ENCODE peak calls at places on chromosome 3, in four cellular contexts. One of them, this sample, is unnamed. For H3K27me3, the result is how much of the 10 kb centered on the place peaks cover.

GRCh38 chr3:117059054-117059989 is 349.7 kb downstream of the TUSC7 start:
- DNase-seq in aorta: no peak
- DNase-seq in ovary: no peak
- DNase-seq in GM23338: peak
- DNase-seq in this sample: no peak

GRCh38 chr3:171323934-171324535 is 136.2 kb downstream of the TNIK start:
- DNase-seq in aorta: no peak
- DNase-seq in ovary: no peak
- DNase-seq in GM23338: no peak
- DNase-seq in this sample: no peak

GRCh38 chr3:192408721-192409151 is 318.6 kb downstream of the FGF12 start:
- DNase-seq in ovary: no peak
- DNase-seq in GM23338: peak
- DNase-seq in aorta: no peak
- DNase-seq in this sample: peak

GRCh38 chr3:188624384-188624783 is 470.4 kb downstream of the LPP start:
- DNase-seq in ovary: no peak
- DNase-seq in aorta: no peak
- DNase-seq in GM23338: no peak
- DNase-seq in this sample: no peak

GRCh38 chr3:178551916-178552321 is 15.7 kb downstream of the KCNMB2 start:
- DNase-seq in ovary: peak
- DNase-seq in GM23338: no peak
- DNase-seq in aorta: no peak
- DNase-seq in this sample: no peak

GRCh38 chr3:114127517-114127916 is 51.3 kb downstream of the DRD3 start:
- DNase-seq in GM23338: no peak
- DNase-seq in ovary: no peak
- DNase-seq in aorta: no peak
- DNase-seq in this sample: no peak

GRCh38 chr3:10432156-10432845 is 73.1 kb downstream of the ATP2B2 start:
- DNase-seq in GM23338: no peak
- DNase-seq in aorta: peak
- DNase-seq in ovary: no peak
- DNase-seq in this sample: no peak

GRCh38 chr3:112007641-112008040 is 8.9 kb downstream of the TAGLN3 start:
- DNase-seq in ovary: no peak
- DNase-seq in aorta: no peak
- DNase-seq in GM23338: no peak
- DNase-seq in this sample: no peak

GRCh38 chr3:145776782-145777408 is 384.1 kb downstream of the PLOD2 start:
- DNase-seq in GM23338: peak
- DNase-seq in ovary: no peak
- DNase-seq in aorta: no peak
- DNase-seq in this sample: peak

GRCh38 chr3:40780801-40781406 is 256.1 kb downstream of the ZNF621 start:
- DNase-seq in aorta: peak
- DNase-seq in GM23338: no peak
- DNase-seq in ovary: peak
- DNase-seq in this sample: no peak

GRCh38 chr3:131081224-131081623 is 54.5 kb downstream of the NEK11 start:
- DNase-seq in GM23338: no peak
- DNase-seq in ovary: no peak
- DNase-seq in aorta: no peak
- DNase-seq in this sample: no peak

GRCh38 chr3:108022316-108023150 is 68.3 kb downstream of the CD47 start:
- DNase-seq in ovary: no peak
- DNase-seq in aorta: no peak
- DNase-seq in GM23338: no peak
- DNase-seq in this sample: no peak

GRCh38 chr3:56966104-56966503 is 94.4 kb upstream of the SPATA12 start:
- DNase-seq in ovary: no peak
- DNase-seq in aorta: no peak
- DNase-seq in GM23338: no peak
- DNase-seq in this sample: no peak

GRCh38 chr3:10419637-10420232 is 85.7 kb downstream of the ATP2B2 start:
- DNase-seq in ovary: no peak
- DNase-seq in GM23338: no peak
- DNase-seq in aorta: peak
- DNase-seq in this sample: no peak

GRCh38 chr3:115428825-115429224 is 194.5 kb upstream of the GAP43 start:
- DNase-seq in ovary: no peak
- DNase-seq in aorta: no peak
- DNase-seq in GM23338: peak
- DNase-seq in this sample: no peak

GRCh38 chr3:149959443-149959842 is 11.3 kb downstream of the PFN2 start:
- DNase-seq in aorta: no peak
- DNase-seq in ovary: no peak
- DNase-seq in GM23338: no peak
- DNase-seq in this sample: no peak

GRCh38 chr3:108398510-108398909 is 102.2 kb downstream of the HHLA2 start:
- DNase-seq in GM23338: no peak
- DNase-seq in aorta: no peak
- DNase-seq in ovary: no peak
- DNase-seq in this sample: no peak

GRCh38 chr3:149266733-149267132 is 45.1 kb upstream of the CP start:
- DNase-seq in GM23338: no peak
- DNase-seq in ovary: no peak
- DNase-seq in aorta: no peak
- DNase-seq in this sample: no peak

GRCh38 chr3:197811343-197811742 is 20.3 kb downstream of the LRCH3 start:
- DNase-seq in GM23338: no peak
- DNase-seq in aorta: peak
- DNase-seq in ovary: no peak
- DNase-seq in this sample: no peak

GRCh38 chr3:56323986-56324420 is 144.3 kb downstream of the ERC2 start:
- DNase-seq in aorta: no peak
- DNase-seq in GM23338: no peak
- DNase-seq in ovary: peak
- DNase-seq in this sample: peak

GRCh38 chr3:149382091-149382467 is 4.6 kb upstream of the TM4SF1 start:
- DNase-seq in aorta: no peak
- DNase-seq in GM23338: no peak
- DNase-seq in ovary: no peak
- DNase-seq in this sample: no peak

GRCh38 chr3:114644372-114644771 is 350.5 kb downstream of the TIGIT start:
- DNase-seq in GM23338: no peak
- DNase-seq in ovary: no peak
- DNase-seq in aorta: no peak
- DNase-seq in this sample: no peak

GRCh38 chr3:148718982-148719862 is 21.5 kb downstream of the AGTR1 start:
- DNase-seq in aorta: no peak
- DNase-seq in ovary: no peak
- DNase-seq in GM23338: peak
- DNase-seq in this sample: no peak

GRCh38 chr3:10137178-10137577 is 4.4 kb upstream of the VHL start:
- DNase-seq in ovary: no peak
- DNase-seq in aorta: no peak
- DNase-seq in GM23338: no peak
- DNase-seq in this sample: no peak

GRCh38 chr3:129226374-129226773 is 23.0 kb upstream of the COPG1 start:
- DNase-seq in ovary: no peak
- DNase-seq in GM23338: no peak
- DNase-seq in aorta: peak
- DNase-seq in this sample: no peak

GRCh38 chr3:115808239-115808638 is 184.9 kb downstream of the GAP43 start:
- DNase-seq in GM23338: no peak
- DNase-seq in ovary: no peak
- DNase-seq in aorta: no peak
- DNase-seq in this sample: no peak

GRCh38 chr3:153209596-153209995 is 47.6 kb downstream of the RAP2B start:
- DNase-seq in GM23338: peak
- DNase-seq in aorta: peak
- DNase-seq in ovary: no peak
- DNase-seq in this sample: no peak

GRCh38 chr3:167813169-167814123 is 77.9 kb downstream of the SERPINI1 start:
- DNase-seq in ovary: no peak
- DNase-seq in GM23338: no peak
- DNase-seq in aorta: no peak
- DNase-seq in this sample: peak

GRCh38 chr3:126081618-126082333 is 2.1 kb downstream of the SLC41A3 start:
- DNase-seq in ovary: no peak
- DNase-seq in GM23338: peak
- DNase-seq in aorta: peak
- DNase-seq in this sample: peak

GRCh38 chr3:119529883-119530282 is 29.5 kb downstream of the CD80 start:
- DNase-seq in ovary: no peak
- DNase-seq in GM23338: no peak
- DNase-seq in aorta: no peak
- DNase-seq in this sample: no peak

GRCh38 chr3:5096368-5096767 is 25.7 kb upstream of the ARL8B start:
- DNase-seq in GM23338: no peak
- DNase-seq in aorta: no peak
- DNase-seq in ovary: no peak
- DNase-seq in this sample: no peak

GRCh38 chr3:46469680-46470357 is 5.1 kb upstream of the LTF start:
- DNase-seq in ovary: no peak
- DNase-seq in GM23338: no peak
- DNase-seq in aorta: no peak
- DNase-seq in this sample: no peak

GRCh38 chr3:157444789-157445188 is 8.1 kb downstream of the PTX3 start:
- DNase-seq in aorta: no peak
- DNase-seq in GM23338: no peak
- DNase-seq in ovary: no peak
- DNase-seq in this sample: no peak

GRCh38 chr3:77319711-77320110 is 279.8 kb downstream of the ROBO2 start:
- DNase-seq in ovary: no peak
- DNase-seq in aorta: no peak
- DNase-seq in GM23338: peak
- DNase-seq in this sample: no peak

GRCh38 chr3:124026516-124026915 is 34.6 kb upstream of the ROPN1 start:
- DNase-seq in GM23338: no peak
- DNase-seq in aorta: no peak
- DNase-seq in ovary: no peak
- DNase-seq in this sample: no peak
- H3K27me3 ChIP-seq in GM23338: under half
- H3K27me3 ChIP-seq in aorta: under half
- H3K27me3 ChIP-seq in ovary: under half
- H3K27me3 ChIP-seq in this sample: under half

DNA sequence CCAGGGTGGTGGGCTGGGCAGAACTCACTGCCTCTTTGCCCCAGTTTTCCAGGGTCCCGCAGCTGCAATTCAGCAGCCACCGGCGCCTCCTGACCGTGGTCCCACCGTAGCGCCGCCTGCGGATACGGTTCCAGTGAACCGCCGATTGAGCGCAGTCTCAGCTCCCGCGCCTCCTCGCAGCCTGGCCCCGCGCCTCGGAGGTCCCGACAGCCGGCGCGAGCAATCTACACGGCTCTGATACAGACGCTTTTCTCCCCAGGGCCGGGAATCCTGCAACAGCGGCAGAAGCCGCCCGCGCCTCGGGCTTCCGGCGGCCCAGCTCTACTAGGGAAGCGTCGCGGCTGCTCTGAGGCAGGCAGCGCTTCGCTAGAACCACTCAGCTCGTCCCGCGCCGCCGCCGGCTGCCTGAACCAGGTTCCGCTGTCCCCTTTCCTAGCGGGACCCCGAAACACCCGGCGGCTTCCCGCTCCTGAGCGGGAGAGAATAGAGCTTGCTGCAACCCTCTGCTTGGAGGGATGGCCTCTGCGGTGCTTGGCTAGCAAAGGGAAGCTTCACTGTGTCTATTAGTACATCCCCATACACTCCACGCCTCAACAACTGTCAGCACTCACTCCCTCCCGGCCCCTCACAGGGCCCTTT is 3.1 kb downstream of the FOXL2NB start:
- DNase-seq in aorta: no peak
- DNase-seq in ovary: no peak
- DNase-seq in GM23338: peak
- DNase-seq in this sample: no peak
- H3K27me3 ChIP-seq in aorta: under half
- H3K27me3 ChIP-seq in ovary: under half
- H3K27me3 ChIP-seq in GM23338: half or more
- H3K27me3 ChIP-seq in this sample: under half

DNA sequence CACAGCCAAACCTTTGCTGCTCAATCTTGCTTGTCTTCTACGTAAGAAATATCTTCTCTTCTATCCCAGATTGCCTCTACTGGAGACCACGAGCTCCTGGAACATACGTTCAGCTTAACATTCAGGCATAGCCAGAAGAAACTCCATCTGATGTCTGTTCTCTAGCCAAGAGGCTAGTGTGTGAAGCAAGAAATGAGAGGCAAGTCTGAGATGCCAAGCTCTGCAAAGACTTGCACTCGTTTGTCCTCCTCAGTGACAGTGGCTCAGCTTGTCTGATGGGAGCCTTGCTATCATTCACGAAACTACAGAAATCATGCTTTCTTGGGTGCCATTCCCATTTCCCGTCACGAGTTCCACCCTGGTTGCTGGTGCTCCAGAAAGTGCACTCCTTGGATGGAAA is at the start of gene SCN10A:
- DNase-seq in aorta: no peak
- DNase-seq in GM23338: no peak
- DNase-seq in ovary: no peak
- DNase-seq in this sample: no peak
- H3K27me3 ChIP-seq in aorta: under half
- H3K27me3 ChIP-seq in GM23338: under half
- H3K27me3 ChIP-seq in ovary: under half
- H3K27me3 ChIP-seq in this sample: under half

GRCh38 chr3:13882876-13883275 is 3.0 kb upstream of the WNT7A start:
- DNase-seq in ovary: no peak
- DNase-seq in aorta: no peak
- DNase-seq in GM23338: no peak
- DNase-seq in this sample: no peak
- H3K27me3 ChIP-seq in ovary: under half
- H3K27me3 ChIP-seq in aorta: under half
- H3K27me3 ChIP-seq in GM23338: half or more
- H3K27me3 ChIP-seq in this sample: half or more

GRCh38 chr3:194201953-194202666 is 66.2 kb downstream of the HES1 start:
- DNase-seq in GM23338: no peak
- DNase-seq in ovary: no peak
- DNase-seq in aorta: no peak
- DNase-seq in this sample: no peak
- H3K27me3 ChIP-seq in GM23338: under half
- H3K27me3 ChIP-seq in ovary: under half
- H3K27me3 ChIP-seq in aorta: under half
- H3K27me3 ChIP-seq in this sample: under half

GRCh38 chr3:49867871-49868321 is 1.8 kb downstream of the CAMKV start:
- DNase-seq in aorta: no peak
- DNase-seq in GM23338: peak
- DNase-seq in ovary: no peak
- DNase-seq in this sample: no peak
- H3K27me3 ChIP-seq in aorta: under half
- H3K27me3 ChIP-seq in GM23338: under half
- H3K27me3 ChIP-seq in ovary: under half
- H3K27me3 ChIP-seq in this sample: under half

GRCh38 chr3:169869484-169870304 is at the start of gene LRRC31:
- DNase-seq in aorta: no peak
- DNase-seq in GM23338: no peak
- DNase-seq in ovary: no peak
- DNase-seq in this sample: no peak
- H3K27me3 ChIP-seq in aorta: under half
- H3K27me3 ChIP-seq in GM23338: under half
- H3K27me3 ChIP-seq in ovary: under half
- H3K27me3 ChIP-seq in this sample: under half